ENCODE peak calls at places on chromosome 15, in ten cellular contexts. R is cardiac fibroblast, K is esophagus muscularis mucosa, S is HFF-Myc, P is AG04450, Z is choroid plexus epithelial cell, W is vagina, J is dorsolateral prefrontal cortex, Q is NB4, V is K562. N is an unnamed sample.
A peak's percentile ranks its signal among the peaks of the same experiment; 100 is the strongest.

GRCh38 chr15:88896339-88897033 is 1.1 kb upstream of the HAPLN3 start:
- DNase-seq in W (no peak), Z (no peak), Q (no peak), V (no peak), S (no peak), J (no peak), P (no peak), R (no peak), K (no peak), N (no peak)

GRCh38 chr15:40108061-40108854 is 421 bp downstream of the BMF start:
- DNase-seq in K (no peak), S (no peak), J (no peak), R (peak; percentile 67), P (no peak), V (no peak), Q (no peak), W (no peak), Z (peak; percentile 44), N (peak; percentile 71)

GRCh38 chr15:78201281-78202190 is 32.8 kb downstream of the ACSBG1 start:
- DNase-seq in R (no peak), V (no peak), K (no peak), S (no peak), J (no peak), Q (no peak), W (no peak), P (no peak), Z (no peak), N (no peak)

GRCh38 chr15:95574053-95574452 is 756.4 kb upstream of the NR2F2 start:
- DNase-seq in K (no peak), W (no peak), R (no peak), Z (peak; percentile 64), S (no peak), Q (no peak), P (no peak), V (no peak), J (no peak), N (no peak)

GRCh38 chr15:58260186-58260910 is 122.2 kb downstream of the AQP9 start:
- DNase-seq in J (no peak), Z (no peak), W (no peak), Q (no peak), V (no peak), R (peak; percentile 21), S (no peak), P (no peak), K (no peak), N (no peak)

GRCh38 chr15:55775316-55775715 is 32.4 kb upstream of the PRTG start:
- DNase-seq in Z (no peak), J (no peak), R (no peak), Q (peak; percentile 55), K (no peak), W (no peak), V (no peak), P (no peak), S (no peak), N (no peak)

GRCh38 chr15:29968099-29968892 is 114.5 kb upstream of the GOLGA8J start:
- DNase-seq in S (no peak), Z (no peak), J (peak; percentile 50), Q (no peak), K (no peak), W (no peak), V (no peak), P (no peak), R (no peak), N (no peak)

GRCh38 chr15:63752075-63752684 is 81.6 kb downstream of the HERC1 start:
- DNase-seq in W (no peak), R (peak; percentile 73), V (peak; percentile 72), J (no peak), K (no peak), Z (peak; percentile 82), S (peak; percentile 24), Q (peak; percentile 70), P (peak; percentile 10), N (peak; percentile 70)

GRCh38 chr15:29570121-29570930 is 251.9 kb downstream of the TJP1 start:
- DNase-seq in J (peak; percentile 54), W (no peak), V (no peak), Q (no peak), R (peak; percentile 10), K (peak; percentile 29), P (no peak), S (no peak), Z (peak; percentile 18), N (peak; percentile 2)

DNA sequence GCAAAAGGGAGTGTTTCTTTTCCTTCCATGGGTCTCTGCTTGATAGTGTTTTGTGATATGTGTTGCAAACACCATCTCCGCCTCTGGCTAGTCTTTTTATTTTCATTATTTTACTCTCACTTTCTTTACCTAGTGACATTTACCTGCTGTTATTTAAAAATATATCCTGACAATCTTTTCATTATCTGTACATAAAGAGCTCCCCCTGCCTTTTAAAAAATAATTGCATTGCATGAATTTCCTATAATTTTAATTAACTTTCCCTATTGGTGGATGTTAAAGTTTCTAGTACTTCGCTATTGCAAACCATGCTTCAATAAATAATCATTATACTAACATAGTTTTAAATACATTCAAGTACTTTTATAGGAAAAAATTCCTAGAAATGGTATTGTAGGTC is 48.8 kb upstream of the GCNT3 start:
- DNase-seq in Q (no peak), W (no peak), S (no peak), R (no peak), J (no peak), K (no peak), Z (no peak), P (no peak), V (no peak), N (no peak)
- TF ChIP-seq CTCF in Q (no peak), W (no peak), S (no peak), R (peak; percentile 18), J (no peak), K (no peak), Z (no peak), P (no peak), V (no peak), N (peak; percentile 41)

GRCh38 chr15:93088981-93089854 is at the start of gene RGMA:
- DNase-seq in P (no peak), Z (no peak), J (peak; percentile 40), K (no peak), S (no peak), Q (no peak), W (no peak), V (no peak), R (no peak), N (no peak)
- H3K4me3 ChIP-seq in P (peak within 1 kb of the TSS; percentile 31), Z (no peak within 1 kb of the TSS), J (peak within 1 kb of the TSS; percentile 62), K (peak within 1 kb of the TSS; percentile 79), S (peak within 1 kb of the TSS; percentile 15), Q (no peak within 1 kb of the TSS), W (peak within 1 kb of the TSS; percentile 65), V (no peak within 1 kb of the TSS), R (peak within 1 kb of the TSS; percentile 14), N (peak within 1 kb of the TSS; percentile 48)

GRCh38 chr15:79209116-79209515 is 73.4 kb upstream of the ANKRD34C start:
- DNase-seq in W (no peak), Z (no peak), P (no peak), K (no peak), V (no peak), J (no peak), Q (no peak), R (no peak), S (no peak), N (no peak)

GRCh38 chr15:79206940-79207339 is 75.6 kb upstream of the ANKRD34C start:
- DNase-seq in K (no peak), R (no peak), J (no peak), P (no peak), V (no peak), Z (no peak), W (no peak), Q (no peak), S (no peak), N (no peak)

GRCh38 chr15:79204886-79205285 is 77.6 kb upstream of the ANKRD34C start:
- DNase-seq in P (no peak), S (no peak), J (no peak), Q (no peak), V (no peak), W (no peak), Z (no peak), R (no peak), K (no peak), N (no peak)

GRCh38 chr15:79209690-79210089 is 72.8 kb upstream of the ANKRD34C start:
- DNase-seq in R (no peak), K (no peak), J (no peak), Z (no peak), Q (no peak), P (no peak), V (peak; percentile 29), W (no peak), S (no peak), N (no peak)

DNA sequence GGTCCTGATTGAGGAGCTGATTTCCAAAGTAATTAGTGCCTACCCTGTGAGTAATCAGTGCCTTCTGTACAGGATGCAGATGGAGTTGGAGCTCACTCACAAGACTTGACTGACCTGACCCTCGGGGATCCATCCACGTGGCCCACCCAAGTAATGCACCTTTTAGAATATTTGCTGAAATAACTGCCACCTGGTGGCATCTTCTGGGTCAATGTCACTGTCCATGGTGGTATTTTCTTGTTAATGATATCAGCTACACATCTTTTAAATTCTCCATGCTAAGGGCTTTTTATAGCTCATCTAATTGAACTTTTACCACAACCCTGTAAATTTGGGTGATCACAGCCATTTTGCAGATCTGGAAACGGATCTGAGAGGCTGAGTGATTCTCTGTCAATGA is 74.3 kb upstream of the ANKRD34C start:
- DNase-seq in P (no peak), V (no peak), R (no peak), Q (peak; percentile 17), J (no peak), W (no peak), K (no peak), S (no peak), Z (no peak), N (no peak)
- TF ChIP-seq CTCF in P (no peak), V (no peak), R (no peak), Q (no peak), J (no peak), W (no peak), K (no peak), S (no peak), Z (peak; percentile 7), N (no peak)

DNA sequence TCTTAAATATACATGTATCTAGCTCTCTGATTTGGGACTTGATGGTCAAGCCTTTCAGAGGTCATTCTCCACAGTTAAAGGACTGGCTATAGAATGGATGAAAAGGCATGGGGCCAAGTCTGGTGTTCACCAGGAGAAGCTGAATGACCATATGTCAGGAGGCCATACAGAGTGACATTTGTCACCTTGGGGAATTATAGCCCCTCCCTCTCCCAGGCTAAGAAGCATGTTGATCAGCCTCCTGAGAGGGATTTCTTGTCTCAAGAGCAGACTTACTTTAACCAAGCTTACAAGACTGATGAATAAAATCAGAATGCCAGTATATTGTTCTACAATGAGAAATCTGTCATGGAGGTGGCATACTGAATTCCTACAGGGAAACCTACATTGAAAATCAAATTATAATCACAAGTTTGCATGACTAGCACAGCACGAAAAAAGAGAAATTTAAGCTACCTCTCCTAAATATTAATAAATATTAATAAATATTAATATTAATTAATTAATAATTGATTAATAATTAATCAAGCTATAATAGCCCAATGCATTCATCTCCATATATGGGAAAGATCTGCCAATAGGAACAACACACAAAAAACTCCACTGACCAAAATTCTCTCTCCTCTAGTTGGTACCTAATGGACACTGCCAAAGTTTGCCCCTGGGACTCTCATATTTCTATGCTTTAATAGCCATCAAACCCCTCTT is 47.3 kb downstream of the ATP8B4 start:
- DNase-seq in K (no peak), P (no peak), W (no peak), V (no peak), R (no peak), Q (no peak), Z (no peak), J (no peak), S (no peak), N (no peak)
- H3K4me3 ChIP-seq in K (no peak overlapping the region), P (no peak overlapping the region), W (no peak overlapping the region), V (no peak overlapping the region), R (no peak overlapping the region), Q (no peak overlapping the region), Z (no peak overlapping the region), J (no peak overlapping the region), S (no peak overlapping the region), N (no peak overlapping the region)

GRCh38 chr15:47987908-47988532 is 132.8 kb upstream of the SLC24A5 start:
- DNase-seq in Q (peak; percentile 64), R (peak; percentile 80), V (peak; percentile 17), S (peak; percentile 43), J (no peak), W (no peak), P (peak; percentile 29), Z (peak; percentile 87), K (no peak), N (peak; percentile 78)
- TF ChIP-seq CTCF in Q (peak; percentile 31), R (peak; percentile 58), V (no peak), S (peak; percentile 44), J (peak; percentile 95), W (peak; percentile 61), P (peak; percentile 74), Z (peak; percentile 73), K (peak; percentile 73), N (peak; percentile 66)

N was measured in fibroblast of the aortic adventitia.